ENCODE peak calls at places on chromosomes 4 and X, in six cellular contexts. R, P, C, A, F and E are unnamed samples.

GRCh38 chr4:6535329-6535692 is 39.7 kb upstream of the MAN2B2 start:
- DNase-seq in R (no peak), P (no peak), C (no peak), A (no peak), F (no peak), E (no peak)

GRCh38 chr4:4425119-4425690 is 38.3 kb downstream of the NSG1 start:
- DNase-seq in R (no peak), P (no peak), C (no peak), A (no peak), F (no peak), E (no peak)

GRCh38 chr4:83561381-83561780 is 25.5 kb downstream of the GPAT3 start:
- DNase-seq in R (no peak), P (no peak), C (no peak), A (peak; percentile 38), F (peak; percentile 30), E (no peak)

GRCh38 chr4:84661191-84661944 is 78.4 kb downstream of the CDS1 start:
- DNase-seq in R (no peak), P (no peak), C (no peak), A (no peak), F (no peak), E (no peak)

GRCh38 chr4:77236806-77237205 is 79.8 kb downstream of the CCNG2 start:
- DNase-seq in R (no peak), P (no peak), C (no peak), A (no peak), F (no peak), E (no peak)

GRCh38 chrX:10085223-10085622 is 71.6 kb upstream of the CLCN4 start:
- DNase-seq in R (no peak), P (no peak), C (no peak), A (no peak), F (no peak), E (no peak)

GRCh38 chr4:108168672-108169562 is at the start of gene LEF1:
- DNase-seq in R (peak; percentile 53), P (peak; percentile 55), C (no peak), A (no peak), F (no peak), E (no peak)

GRCh38 chrX:77014655-77015377 is 432.4 kb upstream of the FGF16 start:
- DNase-seq in R (peak; percentile 17), P (no peak), C (no peak), A (no peak), F (no peak), E (no peak)

GRCh38 chr4:139599594-139600374 is 43.8 kb upstream of the SETD7 start:
- DNase-seq in R (no peak), P (no peak), C (no peak), A (peak; percentile 70), F (peak; percentile 85), E (no peak)

GRCh38 chr4:184544711-184545409 is 70.5 kb upstream of the IRF2 start:
- DNase-seq in R (no peak), P (no peak), C (no peak), A (peak; percentile 2), F (no peak), E (no peak)

GRCh38 chr4:10180927-10181744 is 64.5 kb upstream of the WDR1 start:
- DNase-seq in R (no peak), P (no peak), C (peak; percentile 45), A (no peak), F (peak; percentile 80), E (no peak)

GRCh38 chrX:22634081-22634480 is 361.4 kb downstream of the CBLL2 start:
- DNase-seq in R (no peak), P (no peak), C (no peak), A (peak; percentile 34), F (peak; percentile 79), E (no peak)

GRCh38 chr4:158821228-158822009 is 52.6 kb downstream of the FNIP2 start:
- DNase-seq in R (no peak), P (no peak), C (no peak), A (no peak), F (peak; percentile 67), E (no peak)

GRCh38 chr4:168528131-168528949 is 31.5 kb downstream of the PALLD start:
- DNase-seq in R (no peak), P (no peak), C (no peak), A (peak; percentile 45), F (peak; percentile 52), E (no peak)

GRCh38 chr4:142703694-142704309 is 142.3 kb downstream of the INPP4B start:
- DNase-seq in R (no peak), P (no peak), C (peak; percentile 72), A (no peak), F (no peak), E (no peak)

GRCh38 chrX:10457092-10457491 is 163.3 kb downstream of the MID1 start:
- DNase-seq in R (no peak), P (no peak), C (no peak), A (peak; percentile 5), F (no peak), E (no peak)

GRCh38 chr4:113355550-113356371 is 306.3 kb downstream of the ANK2 start:
- DNase-seq in R (peak; percentile 8), P (peak; percentile 3), C (peak; percentile 75), A (peak; percentile 55), F (peak; percentile 83), E (peak; percentile 49)

GRCh38 chrX:46601283-46601682 is 27.7 kb downstream of the CHST7 start:
- DNase-seq in R (no peak), P (no peak), C (no peak), A (no peak), F (no peak), E (no peak)

GRCh38 chr4:99054428-99054994 is 34.1 kb downstream of the ADH5 start:
- DNase-seq in R (no peak), P (no peak), C (no peak), A (no peak), F (no peak), E (no peak)

GRCh38 chrX:6557690-6558089 is 22.8 kb upstream of the VCX3A start:
- DNase-seq in R (no peak), P (no peak), C (no peak), A (no peak), F (no peak), E (no peak)

GRCh38 chr4:41839945-41840854 is 91.7 kb upstream of the PHOX2B start:
- DNase-seq in R (no peak), P (no peak), C (no peak), A (no peak), F (no peak), E (no peak)

GRCh38 chr4:182448281-182449151 is 205.3 kb downstream of the TENM3 start:
- DNase-seq in R (peak; percentile 76), P (peak; percentile 1), C (no peak), A (peak; percentile 85), F (peak; percentile 88), E (no peak)

GRCh38 chr4:37977471-37978452 is 17.6 kb downstream of the PTTG2 start:
- DNase-seq in R (peak; percentile 37), P (peak; percentile 47), C (peak; percentile 60), A (peak; percentile 57), F (peak; percentile 72), E (peak; percentile 53)

GRCh38 chrX:10243056-10243455 is 86.3 kb downstream of the CLCN4 start:
- DNase-seq in R (no peak), P (no peak), C (no peak), A (no peak), F (no peak), E (no peak)

GRCh38 chrX:119539872-119540271 is 25.3 kb downstream of the STEEP1 start:
- DNase-seq in R (peak; percentile 44), P (no peak), C (no peak), A (no peak), F (no peak), E (no peak)

GRCh38 chr4:85127653-85128052 is 161.2 kb upstream of the WDFY3 start:
- DNase-seq in R (peak; percentile 82), P (no peak), C (no peak), A (no peak), F (peak; percentile 30), E (no peak)

GRCh38 chr4:150236626-150237025 is 158.4 kb downstream of the DCLK2 start:
- DNase-seq in R (no peak), P (no peak), C (no peak), A (peak; percentile 55), F (peak; percentile 67), E (no peak)